ENCODE peak calls at places on chromosomes 4 and X, in eight cellular contexts. K, G, P, Z, Y, U, D and N are unnamed samples. For H3K4me1, the result is how much of the 10 kb centered on the place peaks cover.

GRCh38 chrX:106752101-106752678 is 25.7 kb downstream of the RNF128 start:
- DNase-seq in K (no peak), G (no peak), P (no peak), Z (no peak), Y (no peak), U (no peak), D (no peak), N (no peak)

GRCh38 chr4:86359944-86360478 is at the start of gene MAPK10:
- DNase-seq in K (peak), G (peak), P (peak), Z (peak), Y (peak), U (peak), D (no peak), N (peak)

GRCh38 chr4:155809835-155810234 is 51.0 kb downstream of the GUCY1B1 start:
- DNase-seq in K (no peak), G (no peak), P (no peak), Z (no peak), Y (no peak), U (no peak), D (peak), N (no peak)

GRCh38 chr4:22170353-22170752 is 221.8 kb upstream of the KCNIP4 start:
- DNase-seq in K (no peak), G (no peak), P (no peak), Z (no peak), Y (no peak), U (no peak), D (no peak), N (no peak)

GRCh38 chr4:81631958-81632439 is 160.3 kb upstream of the RASGEF1B start:
- DNase-seq in K (no peak), G (no peak), P (no peak), Z (no peak), Y (no peak), U (no peak), D (no peak), N (no peak)

GRCh38 chrX:106611682-106612402 is at the start of gene RADX:
- DNase-seq in K (peak), G (peak), P (peak), Z (peak), Y (peak), U (peak), D (peak), N (peak)

GRCh38 chrX:20266810-20267598 is at the start of gene RPS6KA3:
- DNase-seq in K (peak), G (peak), P (peak), Z (peak), Y (peak), U (peak), D (peak), N (peak)

GRCh38 chr4:96183630-96184029 is 343.7 kb downstream of the PDHA2 start:
- DNase-seq in K (no peak), G (no peak), P (no peak), Z (no peak), Y (no peak), U (no peak), D (no peak), N (no peak)

GRCh38 chr4:146346276-146346675 is 131.9 kb downstream of the REELD1 start:
- DNase-seq in K (no peak), G (no peak), P (no peak), Z (no peak), Y (no peak), U (no peak), D (no peak), N (no peak)

GRCh38 chr4:13530823-13531608 is 13.3 kb downstream of the NKX3-2 start:
- DNase-seq in K (no peak), G (peak), P (no peak), Z (no peak), Y (no peak), U (peak), D (no peak), N (no peak)

GRCh38 chr4:13527192-13527982 is 16.9 kb downstream of the NKX3-2 start:
- DNase-seq in K (no peak), G (peak), P (no peak), Z (no peak), Y (peak), U (peak), D (no peak), N (no peak)

GRCh38 chr4:13527983-13528822 is 16.1 kb downstream of the NKX3-2 start:
- DNase-seq in K (no peak), G (peak), P (no peak), Z (no peak), Y (peak), U (peak), D (no peak), N (no peak)

GRCh38 chr4:13528823-13529129 is 15.5 kb downstream of the NKX3-2 start:
- DNase-seq in K (no peak), G (no peak), P (no peak), Z (no peak), Y (no peak), U (no peak), D (no peak), N (no peak)

DNA sequence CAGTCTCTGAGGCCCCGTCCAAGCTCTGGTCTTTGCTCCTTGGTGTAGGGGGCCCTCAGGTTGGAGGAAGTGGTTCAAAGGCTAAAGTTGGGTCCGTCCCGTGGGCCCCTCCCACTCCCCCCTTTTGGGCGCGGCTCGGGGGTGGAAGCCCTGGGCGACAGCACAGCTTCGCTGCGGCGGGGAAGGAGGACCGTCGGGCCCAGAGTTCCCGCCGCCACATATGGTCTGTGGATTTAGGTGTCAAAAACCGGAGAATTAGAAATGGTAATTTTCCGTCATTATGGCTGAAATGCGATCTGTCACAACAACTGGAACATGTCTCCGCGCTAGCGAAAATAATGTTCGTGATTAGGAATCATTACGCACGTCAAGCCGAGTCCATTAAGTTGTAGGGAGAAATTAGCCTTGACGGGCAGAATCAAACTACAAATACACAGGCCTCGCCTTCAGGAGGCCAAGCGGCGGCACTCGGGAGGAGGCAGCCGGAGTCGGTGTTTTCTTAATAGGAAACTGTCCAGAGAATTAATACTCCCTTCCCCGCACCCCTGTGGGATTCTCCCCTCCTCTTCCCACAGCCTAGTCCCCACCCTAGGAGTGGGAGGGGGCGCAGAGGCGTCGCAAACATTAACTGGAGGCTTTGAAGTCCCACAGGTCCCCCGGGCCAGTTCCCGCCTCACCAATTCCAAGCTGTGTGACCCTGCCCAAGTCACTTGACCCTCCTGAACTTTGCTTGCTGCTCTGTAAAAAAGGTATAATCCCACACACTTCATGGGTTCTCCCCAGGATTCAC is 15.0 kb downstream of the NKX3-2 start:
- DNase-seq in K (no peak), G (peak), P (no peak), Z (no peak), Y (no peak), U (peak), D (no peak), N (no peak)
- H3K4me1 ChIP-seq in K (under half), G (under half), P (under half), Z (under half), Y (under half), U (under half), D (under half), N (under half)

GRCh38 chrX:24024819-24025740 is 1.9 kb downstream of the KLHL15 start:
- DNase-seq in K (peak), G (peak), P (peak), Z (peak), Y (peak), U (peak), D (peak), N (peak)
- TF ChIP-seq POLR2A in K (peak), G (peak), P (no peak), Z (peak), Y (peak), U (peak), D (peak), N (peak)

GRCh38 chr4:151202851-151203455 is 74.0 kb upstream of the PRSS48 start:
- DNase-seq in K (no peak), G (no peak), P (no peak), Z (no peak), Y (no peak), U (no peak), D (no peak), N (no peak)
- H3K4me1 ChIP-seq in K (under half), G (half or more), P (half or more), Z (under half), Y (under half), U (under half), D (under half), N (under half)

GRCh38 chr4:6200011-6200921 is at the start of gene JAKMIP1:
- DNase-seq in K (peak), G (peak), P (peak), Z (peak), Y (peak), U (peak), D (peak), N (peak)
- TF ChIP-seq POLR2A in K (no peak), G (no peak), P (no peak), Z (no peak), Y (no peak), U (no peak), D (no peak), N (no peak)

DNA sequence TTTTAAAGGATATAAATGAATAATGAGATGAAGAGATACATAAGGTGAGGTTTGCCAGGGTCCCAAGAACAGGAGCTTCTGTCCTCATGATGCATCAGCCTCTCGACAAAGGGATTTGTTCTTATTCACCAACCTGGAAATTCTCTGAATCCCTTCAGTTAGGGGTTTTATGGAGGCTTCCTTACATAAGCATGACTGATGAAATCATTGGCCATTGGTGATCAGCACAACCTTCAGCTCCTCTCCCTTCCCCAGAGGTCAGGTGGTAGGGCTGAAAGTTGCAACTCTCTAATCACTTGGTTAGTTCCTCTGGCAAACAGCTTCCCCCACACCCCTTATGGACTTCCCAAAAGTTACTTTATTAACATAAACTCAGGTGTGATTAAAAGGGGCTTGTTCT is 222.0 kb downstream of the SPRY1 start:
- DNase-seq in K (no peak), G (no peak), P (peak), Z (no peak), Y (no peak), U (no peak), D (no peak), N (no peak)
- H3K4me1 ChIP-seq in K (under half), G (under half), P (under half), Z (under half), Y (under half), U (under half), D (under half), N (under half)

GRCh38 chrX:40105791-40106676 is 8.3 kb upstream of the BCOR start:
- DNase-seq in K (peak), G (peak), P (peak), Z (peak), Y (peak), U (peak), D (peak), N (peak)
- TF ChIP-seq POLR2A in K (no peak), G (no peak), P (no peak), Z (peak), Y (no peak), U (no peak), D (peak), N (no peak)

GRCh38 chr4:158778712-158779111 is 9.9 kb downstream of the FNIP2 start:
- DNase-seq in K (no peak), G (no peak), P (peak), Z (peak), Y (no peak), U (no peak), D (no peak), N (no peak)

GRCh38 chr4:158776106-158776505 is 7.3 kb downstream of the FNIP2 start:
- DNase-seq in K (no peak), G (no peak), P (no peak), Z (no peak), Y (no peak), U (no peak), D (no peak), N (no peak)

GRCh38 chr4:158777423-158777822 is 8.6 kb downstream of the FNIP2 start:
- DNase-seq in K (no peak), G (no peak), P (no peak), Z (no peak), Y (no peak), U (no peak), D (no peak), N (no peak)

GRCh38 chr4:158775091-158775651 is 6.3 kb downstream of the FNIP2 start:
- DNase-seq in K (no peak), G (no peak), P (no peak), Z (no peak), Y (no peak), U (no peak), D (no peak), N (no peak)

DNA sequence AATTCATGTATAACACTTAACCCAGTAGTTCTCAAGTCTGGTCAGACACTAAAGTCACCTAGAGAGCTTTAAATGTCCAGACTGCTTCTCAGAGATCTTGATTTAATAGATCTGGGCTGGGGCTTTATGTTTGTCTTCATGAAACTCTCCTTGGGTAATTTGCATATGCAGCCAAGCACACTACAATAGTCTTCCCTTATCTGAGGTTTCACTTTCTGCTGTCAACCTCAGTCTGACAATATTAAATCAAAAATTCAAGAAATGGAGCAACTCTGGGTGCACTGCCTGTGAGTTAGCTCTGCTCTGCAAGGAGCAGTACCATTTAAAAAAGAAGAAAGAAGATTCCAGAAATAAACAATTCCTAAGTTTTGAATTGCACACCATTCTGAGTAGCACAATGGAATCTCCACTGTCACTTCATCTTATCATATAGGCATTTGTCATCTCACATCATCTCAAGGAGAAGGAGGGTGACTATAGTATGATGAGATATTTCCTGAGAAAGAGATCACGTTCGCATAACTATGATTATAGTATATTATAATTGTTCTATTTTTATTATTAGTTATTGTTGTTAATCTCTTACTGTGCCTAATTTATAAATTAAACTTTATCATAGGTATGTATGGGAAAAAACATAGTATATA is 9.4 kb downstream of the FNIP2 start:
- DNase-seq in K (no peak), G (no peak), P (no peak), Z (no peak), Y (no peak), U (no peak), D (no peak), N (no peak)
- H3K4me1 ChIP-seq in K (under half), G (half or more), P (under half), Z (half or more), Y (under half), U (under half), D (under half), N (half or more)

DNA sequence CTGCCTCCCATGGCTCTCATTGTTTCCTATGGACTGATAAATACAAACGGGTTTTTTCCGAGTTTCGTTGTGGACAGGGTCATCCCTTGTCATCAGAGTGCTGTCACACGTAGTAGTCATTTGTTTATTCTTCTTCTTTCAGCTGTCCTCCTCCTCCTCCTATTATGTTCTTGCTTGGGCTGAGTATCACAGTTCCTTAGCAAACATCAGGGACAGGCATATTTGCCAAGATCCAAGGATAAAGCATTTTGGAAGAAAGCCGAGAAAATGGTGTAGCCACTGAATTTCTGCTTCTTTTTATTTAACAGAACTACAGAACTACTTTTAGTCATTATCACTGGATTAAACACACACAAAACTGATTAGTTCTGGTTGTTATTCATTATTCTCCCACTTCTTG is 167.9 kb downstream of the MAML3 start:
- DNase-seq in K (no peak), G (no peak), P (no peak), Z (no peak), Y (no peak), U (no peak), D (no peak), N (no peak)
- TF ChIP-seq POLR2A in K (no peak), G (no peak), P (no peak), Z (no peak), Y (no peak), U (no peak), D (no peak), N (no peak)

GRCh38 chr4:14117575-14118228 is 490.2 kb upstream of the BOD1L1 start:
- DNase-seq in K (no peak), G (no peak), P (no peak), Z (no peak), Y (no peak), U (no peak), D (no peak), N (no peak)
- H3K4me1 ChIP-seq in K (under half), G (under half), P (under half), Z (under half), Y (under half), U (under half), D (under half), N (under half)

DNA sequence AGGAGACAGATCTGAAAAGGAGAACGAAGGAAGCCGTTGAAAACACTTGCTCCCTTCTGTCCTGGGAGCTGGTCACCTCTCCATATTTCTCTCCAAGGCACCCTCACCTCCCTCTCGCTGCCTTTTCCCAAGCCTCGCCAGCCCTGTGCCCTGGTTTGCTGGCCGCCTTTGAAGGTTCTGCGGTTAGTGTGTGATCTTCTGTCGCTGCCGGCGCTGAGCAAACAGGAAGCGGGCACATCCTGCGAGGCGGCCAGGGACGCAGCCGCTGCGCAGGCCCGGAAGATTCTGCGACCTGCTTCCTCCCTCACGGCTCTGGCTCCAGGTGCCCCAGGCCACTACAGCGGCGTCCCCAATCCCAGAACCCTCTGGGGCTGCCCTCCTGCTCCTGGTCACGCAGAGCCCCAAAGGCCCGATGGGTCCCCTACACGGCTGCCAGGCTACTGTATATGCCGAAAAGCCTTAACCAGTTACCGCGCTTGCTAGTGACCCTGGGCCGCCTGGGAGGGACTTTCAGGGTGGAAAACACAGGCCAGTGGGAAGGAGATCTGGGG is 2.5 kb upstream of the SASH3 start:
- DNase-seq in K (no peak), G (no peak), P (peak), Z (peak), Y (peak), U (peak), D (no peak), N (peak)
- TF ChIP-seq POLR2A in K (no peak), G (no peak), P (no peak), Z (peak), Y (peak), U (no peak), D (no peak), N (peak)